ENCODE peak calls at places on chromosome 21, in four cellular contexts. F is OCI-LY7; H is hepatocyte; I is CD8-positive, alpha-beta memory T cell. D is an unnamed sample.

GRCh38 chr21:39441502-39442475 is 3.8 kb downstream of the LCA5L start:
- DNase-seq in F (peak; percentile 63), H (peak; percentile 62), I (peak; percentile 7), D (peak; percentile 36)

GRCh38 chr21:37855568-37856391 is 60.5 kb downstream of the KCNJ6 start:
- DNase-seq in F (no peak), H (no peak), I (no peak), D (no peak)

GRCh38 chr21:35476616-35477395 is 427.7 kb upstream of the RUNX1 start:
- DNase-seq in F (no peak), H (no peak), I (no peak), D (no peak)

GRCh38 chr21:39527664-39528381 is 76.1 kb downstream of the SH3BGR start:
- DNase-seq in F (no peak), H (peak; percentile 20), I (no peak), D (no peak)

GRCh38 chr21:34792504-34793089 is 123.8 kb downstream of the CLIC6 start:
- DNase-seq in F (no peak), H (no peak), I (no peak), D (no peak)

GRCh38 chr21:29145354-29145782 is 14.9 kb downstream of the MAP3K7CL start:
- DNase-seq in F (no peak), H (peak; percentile 26), I (no peak), D (no peak)

GRCh38 chr21:39062196-39062900 is 120.9 kb downstream of the PSMG1 start:
- DNase-seq in F (no peak), H (no peak), I (no peak), D (no peak)

GRCh38 chr21:34887729-34888568 is 161.2 kb downstream of the RUNX1 start:
- DNase-seq in F (peak; percentile 31), H (peak; percentile 91), I (peak; percentile 82), D (peak; percentile 95)

GRCh38 chr21:26107439-26107838 is 63.1 kb downstream of the APP start:
- DNase-seq in F (no peak), H (no peak), I (no peak), D (no peak)

GRCh38 chr21:16046625-16047340 is 317.0 kb downstream of the USP25 start:
- DNase-seq in F (no peak), H (no peak), I (no peak), D (no peak)

GRCh38 chr21:46357335-46357604 is 33.3 kb downstream of the PCNT start:
- DNase-seq in F (no peak), H (no peak), I (no peak), D (no peak)
- H3K4me3 ChIP-seq in F (peak overlapping the region; percentile 57), H (no peak overlapping the region), I (no peak overlapping the region), D (no peak overlapping the region)

GRCh38 chr21:33552999-33553598 is 10.3 kb downstream of the SON start:
- DNase-seq in F (no peak), H (no peak), I (no peak), D (no peak)

GRCh38 chr21:33550772-33551660 is 8.2 kb downstream of the SON start:
- DNase-seq in F (no peak), H (no peak), I (no peak), D (no peak)

GRCh38 chr21:33551664-33552063 is 8.8 kb downstream of the SON start:
- DNase-seq in F (no peak), H (no peak), I (no peak), D (no peak)

GRCh38 chr21:33552093-33552998 is 9.5 kb downstream of the SON start:
- DNase-seq in F (no peak), H (no peak), I (no peak), D (no peak)

GRCh38 chr21:33549848-33550771 is 7.3 kb downstream of the SON start:
- DNase-seq in F (no peak), H (no peak), I (no peak), D (no peak)
- H3K36me3 ChIP-seq in F (peaks cover 99% of the 10 kb centered on the region), H (no peaks in the 10 kb centered on the region), I (peaks cover 61% of the 10 kb centered on the region), D (peaks cover 84% of the 10 kb centered on the region)

GRCh38 chr21:33642027-33642895 is at the start of gene ITSN1:
- DNase-seq in F (peak; percentile 98), H (peak; percentile 100), I (peak; percentile 99), D (peak; percentile 99)
- H3K27ac ChIP-seq in F (peak within 1 kb of the TSS; percentile 55), H (peak within 1 kb of the TSS; percentile 93), I (peak within 1 kb of the TSS; percentile 87), D (peak within 1 kb of the TSS; percentile 90)

DNA sequence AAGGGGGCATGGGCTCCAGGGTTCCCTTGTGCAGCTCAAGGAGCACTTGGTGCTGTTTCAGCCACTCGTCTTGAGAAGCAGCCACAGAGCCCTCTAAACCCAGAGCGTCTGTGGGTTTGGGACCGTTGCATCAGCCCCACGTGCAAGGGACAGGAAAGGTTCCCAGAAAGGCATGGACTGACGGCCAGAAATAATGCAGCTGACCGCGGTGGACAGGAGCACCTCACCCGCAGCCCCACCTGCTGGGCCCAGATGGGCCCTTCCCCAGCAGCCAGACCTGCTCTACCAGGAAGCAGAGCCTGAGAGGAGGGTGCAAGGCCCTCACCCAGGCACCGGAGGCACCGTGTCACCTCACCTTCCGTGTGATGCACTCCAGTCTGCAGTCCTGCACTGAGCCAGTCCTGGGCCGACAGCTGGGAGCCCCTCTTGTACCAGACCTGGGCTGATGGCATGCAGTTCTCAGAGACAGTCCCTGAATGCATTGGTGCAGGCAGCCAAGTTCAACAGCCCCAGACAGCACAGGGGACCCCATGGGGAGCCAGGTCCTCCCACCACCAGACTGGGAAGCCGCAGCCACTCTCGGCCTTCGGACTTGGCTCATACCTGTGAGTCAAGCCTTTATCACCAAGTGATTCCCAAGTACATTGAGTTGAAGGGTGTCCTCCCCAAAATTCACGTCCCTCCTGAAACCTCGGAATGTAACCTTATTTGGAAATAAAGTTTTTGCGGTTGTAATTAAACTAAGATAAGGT is 4.8 kb upstream of the TFF3 start:
- DNase-seq in F (peak; percentile 27), H (no peak), I (no peak), D (no peak)
- H3K4me3 ChIP-seq in F (no peak overlapping the region), H (no peak overlapping the region), I (no peak overlapping the region), D (no peak overlapping the region)

GRCh38 chr21:43986544-43987451 is 25.3 kb upstream of the TRAPPC10 start:
- DNase-seq in F (no peak), H (no peak), I (no peak), D (no peak)
- H3K36me3 ChIP-seq in F (no peaks in the 10 kb centered on the region), H (no peaks in the 10 kb centered on the region), I (no peaks in the 10 kb centered on the region), D (peaks cover 5% of the 10 kb centered on the region)

GRCh38 chr21:17089121-17089520 is 423.7 kb upstream of the CXADR start:
- DNase-seq in F (no peak), H (peak; percentile 28), I (no peak), D (no peak)
- H3K27ac ChIP-seq in F (no peak overlapping the region), H (peak overlapping the region; percentile 75), I (no peak overlapping the region), D (no peak overlapping the region)

D was measured in CD4-positive, CD25-positive, alpha-beta regulatory T cell.